ENCODE peak calls at places on chromosomes 13 and 19, in five cellular contexts. Z is transverse colon, B is ovary, J is A549, L is suprapubic skin. N is an unnamed sample.

GRCh38 chr13:45705145-45705695 is 3.1 kb downstream of the CBY2 start:
- DNase-seq in Z (no peak), B (no peak), J (no peak), L (no peak), N (no peak)

GRCh38 chr13:98581971-98582702 is 5.2 kb upstream of the STK24 start:
- DNase-seq in Z (no peak), B (no peak), J (no peak), L (no peak), N (no peak)

GRCh38 chr19:1489463-1489971 is 633 bp downstream of the PCSK4 start:
- DNase-seq in Z (no peak), B (no peak), J (no peak), L (no peak), N (no peak)

GRCh38 chr13:60707878-60708277 is 310.9 kb downstream of the TDRD3 start:
- DNase-seq in Z (no peak), B (no peak), J (no peak), L (no peak), N (no peak)

GRCh38 chr13:40508767-40509342 is 157.6 kb downstream of the FOXO1 start:
- DNase-seq in Z (no peak), B (no peak), J (no peak), L (no peak), N (no peak)

GRCh38 chr13:108959254-108959653 is 329.8 kb downstream of the MYO16 start:
- DNase-seq in Z (no peak), B (no peak), J (no peak), L (no peak), N (no peak)

GRCh38 chr13:36382030-36382429 is 35.8 kb upstream of the SPART start:
- DNase-seq in Z (no peak), B (no peak), J (no peak), L (no peak), N (no peak)

GRCh38 chr19:54309811-54310210 is 3.2 kb downstream of the LILRA5 start:
- DNase-seq in Z (no peak), B (no peak), J (no peak), L (no peak), N (no peak)

GRCh38 chr13:48730971-48731658 is 77.4 kb downstream of the CYSLTR2 start:
- DNase-seq in Z (no peak), B (no peak), J (no peak), L (no peak), N (no peak)

GRCh38 chr13:79749985-79750551 is 269.1 kb downstream of the NDFIP2 start:
- DNase-seq in Z (peak; percentile 34), B (peak; percentile 49), J (peak; percentile 36), L (peak; percentile 72), N (peak; percentile 86)

GRCh38 chr19:38862321-38863059 is 12.7 kb upstream of the HNRNPL start:
- DNase-seq in Z (peak; percentile 59), B (no peak), J (peak; percentile 79), L (no peak), N (no peak)

GRCh38 chr13:43878897-43879322 is 630 bp downstream of the CCDC122 start:
- DNase-seq in Z (peak; percentile 77), B (peak; percentile 67), J (peak; percentile 62), L (peak; percentile 86), N (peak; percentile 62)

GRCh38 chr13:95411641-95412040 is 110.4 kb upstream of the ABCC4 start:
- DNase-seq in Z (no peak), B (no peak), J (no peak), L (no peak), N (no peak)

GRCh38 chr19:19418548-19419260 is 13.2 kb downstream of the GATAD2A start:
- DNase-seq in Z (no peak), B (no peak), J (no peak), L (no peak), N (no peak)

GRCh38 chr13:65595881-65596280 is 1634.3 kb downstream of the PCDH9 start:
- DNase-seq in Z (no peak), B (no peak), J (no peak), L (no peak), N (no peak)

GRCh38 chr13:87810391-87810801 is 139.2 kb downstream of the SLITRK5 start:
- DNase-seq in Z (no peak), B (no peak), J (peak; percentile 82), L (no peak), N (no peak)

GRCh38 chr19:2820112-2820702 is 539 bp downstream of the ZNF554 start:
- DNase-seq in Z (peak; percentile 27), B (no peak), J (no peak), L (no peak), N (no peak)

GRCh38 chr13:112325941-112326645 is 50.1 kb upstream of the SPACA7 start:
- DNase-seq in Z (no peak), B (no peak), J (no peak), L (no peak), N (no peak)

GRCh38 chr13:110109910-110110309 is 197.0 kb downstream of the COL4A1 start:
- DNase-seq in Z (peak; percentile 28), B (peak; percentile 50), J (no peak), L (no peak), N (no peak)

GRCh38 chr19:42313096-42313839 is at the start of gene TMEM145:
- DNase-seq in Z (peak; percentile 41), B (peak; percentile 59), J (peak; percentile 67), L (no peak), N (no peak)

GRCh38 chr13:60226507-60226906 is 62.8 kb upstream of the DIAPH3 start:
- DNase-seq in Z (peak; percentile 13), B (no peak), J (peak; percentile 28), L (no peak), N (no peak)

GRCh38 chr19:54707932-54708331 is 16.3 kb upstream of the KIR3DL3 start:
- DNase-seq in Z (peak; percentile 17), B (no peak), J (no peak), L (no peak), N (no peak)

GRCh38 chr19:49595006-49595818 is 4.2 kb downstream of the PRR12 start:
- DNase-seq in Z (no peak), B (peak; percentile 43), J (no peak), L (no peak), N (no peak)

GRCh38 chr19:51407631-51408131 is 9.8 kb downstream of the SIGLEC10 start:
- DNase-seq in Z (peak; percentile 37), B (no peak), J (peak; percentile 72), L (no peak), N (no peak)

GRCh38 chr13:43567608-43568007 is 219.2 kb downstream of the ENOX1 start:
- DNase-seq in Z (no peak), B (no peak), J (peak; percentile 22), L (no peak), N (no peak)

GRCh38 chr13:40440990-40441820 is 225.2 kb downstream of the FOXO1 start:
- DNase-seq in Z (peak; percentile 71), B (peak; percentile 72), J (peak; percentile 6), L (peak; percentile 79), N (peak; percentile 75)

GRCh38 chr19:46717034-46717715 is at the start of gene PRKD2:
- DNase-seq in Z (peak; percentile 94), B (peak; percentile 96), J (peak; percentile 83), L (peak; percentile 95), N (peak; percentile 83)
- H3K4me1 ChIP-seq in Z (peaks cover 41% of the 10 kb centered on the region), B (peaks cover 5% of the 10 kb centered on the region), J (peaks cover 25% of the 10 kb centered on the region), L (peaks cover 43% of the 10 kb centered on the region), N (peaks cover 41% of the 10 kb centered on the region)

DNA sequence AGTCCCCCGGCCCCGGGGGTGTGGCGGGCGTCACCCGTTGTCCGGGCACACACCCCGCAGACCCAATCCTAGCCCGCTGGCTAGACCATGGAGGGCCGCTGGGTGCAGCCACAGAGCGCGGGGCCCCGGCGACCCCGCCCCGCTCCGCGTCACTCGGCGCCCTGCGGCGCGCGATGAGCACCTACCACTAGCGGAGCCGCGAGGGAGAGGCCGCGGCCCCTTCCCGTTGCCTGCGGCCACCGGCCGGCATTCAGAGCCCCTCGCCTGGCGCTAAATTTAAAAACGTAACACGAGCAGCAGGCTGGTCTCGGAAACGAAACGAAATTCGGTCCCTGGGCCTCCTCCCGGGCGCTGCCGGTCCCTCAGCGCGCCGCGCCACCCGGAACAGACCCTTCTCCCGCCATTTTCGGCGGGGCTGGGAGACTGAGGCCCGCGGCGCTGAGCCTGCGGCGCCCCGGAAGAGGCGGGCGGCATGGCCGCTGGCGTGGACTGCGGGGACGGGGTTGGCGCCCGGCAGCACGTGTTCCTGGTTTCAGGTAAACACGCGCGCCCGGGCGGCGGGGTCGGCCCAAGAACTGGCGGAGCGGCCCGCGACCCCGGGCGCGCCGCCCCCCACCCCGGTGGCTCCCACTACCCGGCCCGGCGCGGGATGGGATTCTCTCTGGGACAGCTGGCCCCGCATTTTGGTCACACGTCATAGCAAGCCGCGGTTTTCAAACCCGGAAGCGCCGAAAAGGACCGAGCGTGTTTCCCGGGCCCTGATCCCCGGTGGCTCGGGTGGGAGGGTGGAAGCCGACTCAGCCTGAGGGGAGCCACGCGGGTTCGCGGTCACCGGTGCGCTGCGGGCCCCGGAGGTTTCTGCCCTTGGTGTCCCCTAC is at the start of gene RNASEH2B:
- DNase-seq in Z (peak; percentile 73), B (peak; percentile 74), J (peak; percentile 70), L (peak; percentile 75), N (peak; percentile 30)
- TF ChIP-seq EP300 in Z (no peak), B (no peak), J (no peak), L (no peak), N (no peak)

DNA sequence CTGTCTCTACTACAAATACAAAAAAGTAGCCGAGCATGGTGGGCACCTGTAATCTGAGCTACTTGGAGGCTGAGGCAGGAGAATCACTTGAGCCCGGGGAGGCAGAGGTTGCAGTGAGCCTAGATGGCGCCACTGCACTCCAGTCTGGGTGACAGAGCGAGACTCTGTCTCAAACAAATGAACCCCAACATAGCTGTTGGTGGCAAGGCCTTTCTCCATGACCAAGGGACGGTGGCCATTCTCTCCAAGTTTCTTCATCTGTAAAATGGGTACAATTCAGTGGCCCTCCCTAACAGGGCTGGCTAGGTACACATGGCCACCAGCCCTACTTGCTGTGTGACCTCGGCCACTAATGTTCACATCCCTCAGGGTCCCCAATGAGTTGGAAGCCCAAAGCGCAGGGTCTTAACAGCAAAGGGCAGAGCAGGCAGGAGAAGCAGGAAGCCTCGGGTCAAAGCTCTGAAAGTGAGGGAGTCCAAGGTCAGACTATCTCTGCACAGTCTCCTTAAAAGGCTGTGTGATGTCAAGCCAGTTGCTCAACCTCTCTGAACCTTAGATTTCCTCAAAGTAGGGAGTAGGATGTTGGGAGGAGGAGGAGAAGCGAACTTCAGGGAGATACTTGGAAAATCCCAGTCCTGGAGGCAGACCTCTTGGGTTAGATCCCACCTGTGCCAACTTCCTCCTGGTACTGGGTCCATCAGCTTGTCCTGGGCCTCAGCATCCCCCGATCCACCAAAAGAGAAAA is 2.7 kb downstream of the JUND start:
- DNase-seq in Z (peak; percentile 55), B (peak; percentile 62), J (peak; percentile 44), L (no peak), N (no peak)
- H3K4me1 ChIP-seq in Z (peaks cover 56% of the 10 kb centered on the region), B (peaks cover 17% of the 10 kb centered on the region), J (peaks cover 52% of the 10 kb centered on the region), L (peaks cover 67% of the 10 kb centered on the region), N (peaks cover 65% of the 10 kb centered on the region)

DNA sequence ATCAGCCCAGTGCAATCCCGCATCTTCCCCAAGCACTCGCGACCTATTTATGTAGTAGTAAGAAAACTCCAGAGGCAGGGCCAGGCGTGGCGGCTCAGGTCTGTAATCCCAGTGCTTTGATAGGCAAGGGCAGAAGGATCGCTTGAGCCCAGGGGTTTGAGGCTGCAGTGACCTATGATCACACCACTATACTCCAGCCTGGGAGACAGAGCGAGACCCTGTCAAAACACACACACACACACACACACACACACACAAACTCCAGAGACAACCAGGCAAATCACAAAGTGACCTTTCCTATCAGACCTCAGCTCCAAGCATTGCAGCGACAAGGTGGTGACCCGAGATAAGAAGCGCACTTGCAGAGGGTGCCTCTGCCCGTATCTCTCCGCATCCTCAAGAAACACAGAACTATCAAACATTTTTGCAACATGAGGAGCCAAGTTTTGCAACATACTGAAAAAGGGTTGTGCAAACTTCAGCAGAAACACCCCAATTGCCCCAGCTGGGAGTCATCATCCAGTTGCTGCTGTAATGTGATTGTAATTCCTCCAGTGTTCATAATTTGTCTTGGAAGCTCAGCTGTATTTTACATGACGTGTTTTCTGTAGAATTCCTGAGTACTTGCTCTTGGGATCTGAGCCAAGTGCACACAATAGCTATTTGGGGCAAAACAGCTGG is 8.7 kb upstream of the KLF2 start:
- DNase-seq in Z (peak; percentile 45), B (peak; percentile 76), J (no peak), L (peak; percentile 77), N (peak; percentile 76)
- TF ChIP-seq EP300 in Z (no peak), B (peak; percentile 92), J (no peak), L (no peak), N (peak; percentile 74)